ENCODE peak calls at places on chromosomes 11 and 22, in seven cellular contexts. T, Z, K, W, B, E and R are unnamed samples.

GRCh38 chr11:122626266-122626665 is 29.3 kb upstream of the UBASH3B start:
- DNase-seq in K (no peak), W (no peak), T (no peak), E (no peak), Z (no peak), B (no peak), R (no peak)

GRCh38 chr11:121634889-121635288 is 182.1 kb upstream of the SORL1-AS1 start:
- DNase-seq in Z (no peak), T (no peak), K (peak), B (no peak), W (peak), E (no peak), R (no peak)

GRCh38 chr22:23285734-23286133 is 105.4 kb downstream of the BCR start:
- DNase-seq in Z (no peak), W (peak), E (no peak), K (peak), T (no peak), B (no peak), R (no peak)

GRCh38 chr11:100467821-100468508 is 219.1 kb upstream of the ARHGAP42 start:
- DNase-seq in B (no peak), Z (no peak), W (peak), T (no peak), K (no peak), E (no peak), R (no peak)

GRCh38 chr11:40241524-40242037 is 1217.9 kb downstream of the LRRC4C start:
- DNase-seq in T (no peak), E (no peak), B (no peak), W (peak), K (no peak), Z (no peak), R (peak)

GRCh38 chr22:50299724-50300619 is 7.5 kb downstream of the PLXNB2 start:
- DNase-seq in K (no peak), T (peak), E (peak), Z (no peak), W (no peak), B (peak), R (peak)

GRCh38 chr11:124302756-124303155 is 11.0 kb downstream of the OR8D1 start:
- DNase-seq in T (no peak), K (no peak), B (no peak), E (no peak), Z (no peak), W (peak), R (peak)

GRCh38 chr11:120285256-120285655 is 39.8 kb upstream of the TLCD5 start:
- DNase-seq in T (no peak), Z (no peak), K (no peak), W (no peak), E (no peak), B (no peak), R (no peak)

GRCh38 chr11:129451524-129451923 is 75.9 kb downstream of the BARX2 start:
- DNase-seq in W (no peak), B (no peak), K (no peak), E (no peak), T (no peak), Z (no peak), R (no peak)

GRCh38 chr11:9002920-9003572 is 755 bp downstream of the NRIP3 start:
- DNase-seq in T (no peak), E (no peak), B (no peak), Z (no peak), K (no peak), W (no peak), R (no peak)

GRCh38 chr22:47902646-47903180 is 1140.3 kb downstream of the TBC1D22A start:
- DNase-seq in T (no peak), K (no peak), Z (no peak), W (no peak), E (no peak), B (no peak), R (no peak)

GRCh38 chr11:63534895-63535461 is 1.6 kb upstream of the PLAAT4 start:
- DNase-seq in E (no peak), B (no peak), Z (no peak), K (no peak), W (peak), T (no peak), R (no peak)

GRCh38 chr22:30280495-30280894 is 8.8 kb downstream of the CASTOR1 start:
- DNase-seq in Z (no peak), B (no peak), E (no peak), K (peak), T (no peak), W (no peak), R (no peak)
- H3K23ac ChIP-seq in Z (no peak), B (no peak), E (no peak), K (no peak), T (no peak), W (no peak), R (no peak)

DNA sequence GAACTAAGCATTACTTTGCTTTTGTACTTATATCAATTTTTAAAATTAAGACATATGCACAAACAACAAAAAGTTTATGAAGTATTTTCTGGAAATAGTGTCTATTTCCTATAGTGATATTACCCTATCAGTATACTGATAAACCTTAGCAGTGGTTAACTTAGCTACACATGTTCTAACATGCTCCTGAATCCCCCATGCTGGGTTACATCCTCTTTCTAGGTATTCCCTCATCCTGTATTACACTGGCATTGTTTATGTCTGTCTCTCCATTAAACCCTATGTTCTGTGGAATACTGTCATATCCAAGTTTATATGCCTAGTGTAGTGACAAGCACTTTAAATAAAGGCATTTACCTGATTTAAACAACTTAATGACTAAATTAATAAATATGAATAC is 1.8 kb upstream of the FAR1 start:
- DNase-seq in K (no peak), B (no peak), E (no peak), W (no peak), T (no peak), Z (no peak), R (no peak)
- H3K4ac ChIP-seq in K (no peak), B (no peak), E (no peak), W (no peak), T (no peak), Z (no peak), R (no peak)

GRCh38 chr11:35214792-35215193 is 75.8 kb downstream of the CD44 start:
- DNase-seq in W (peak), E (no peak), Z (no peak), K (peak), T (peak), B (peak), R (peak)
- H3K9ac ChIP-seq in W (peak), E (no peak), Z (no peak), K (no peak), T (no peak), B (no peak), R (no peak)

DNA sequence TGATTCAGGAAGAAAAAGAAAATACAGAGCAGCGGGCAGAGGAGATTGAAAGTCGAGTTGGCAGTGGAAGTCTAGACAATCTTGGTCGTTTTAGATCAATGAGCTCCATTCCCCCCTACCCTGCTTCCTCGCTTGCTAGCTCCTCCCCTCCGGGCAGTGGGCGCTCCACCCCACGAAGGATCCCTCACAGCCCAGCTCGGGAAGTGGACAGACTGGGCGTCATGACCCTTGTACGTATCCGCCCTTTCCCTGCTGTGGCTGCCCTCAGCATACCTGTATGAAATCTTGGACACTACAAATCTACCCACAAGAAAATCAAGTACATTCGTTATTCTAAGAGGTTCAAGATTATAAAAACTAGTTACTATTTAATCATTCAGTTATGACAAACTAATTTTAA is 50.1 kb upstream of the CTTN start:
- DNase-seq in E (no peak), K (no peak), T (no peak), Z (no peak), W (no peak), B (no peak), R (no peak)
- H3K23ac ChIP-seq in E (no peak), K (no peak), T (no peak), Z (no peak), W (no peak), B (no peak), R (no peak)

GRCh38 chr11:85575388-85575787 is 51.8 kb downstream of the DLG2 start:
- DNase-seq in T (no peak), B (no peak), E (peak), Z (no peak), K (no peak), W (no peak), R (peak)

GRCh38 chr11:85569525-85569924 is 57.6 kb downstream of the DLG2 start:
- DNase-seq in B (no peak), E (no peak), Z (no peak), K (no peak), T (no peak), W (no peak), R (no peak)
- H3K4ac ChIP-seq in B (no peak), E (no peak), Z (no peak), K (no peak), T (no peak), W (no peak), R (no peak)

DNA sequence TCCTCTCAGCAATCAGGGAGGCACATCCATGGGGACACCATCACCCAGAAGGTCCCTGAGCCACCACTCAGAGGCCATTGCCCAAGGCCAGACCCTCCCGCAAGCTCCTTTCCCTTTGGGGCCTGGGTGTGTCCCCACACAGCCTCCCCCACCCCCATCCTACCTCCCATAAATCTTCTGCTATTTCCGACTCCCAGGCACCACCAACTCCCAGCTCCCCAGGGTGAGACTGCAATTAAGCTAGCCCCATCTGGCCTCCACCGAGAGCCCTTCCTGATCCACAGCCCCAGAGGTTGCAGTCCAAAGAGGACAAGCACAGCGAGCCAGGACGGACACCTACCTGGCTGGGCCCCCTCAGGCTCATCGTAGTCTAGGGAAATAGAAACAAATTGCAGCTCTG is 6.3 kb downstream of the ARHGAP1 start:
- DNase-seq in Z (no peak), B (no peak), T (no peak), K (no peak), W (no peak), E (no peak), R (no peak)
- H3K9ac ChIP-seq in Z (no peak), B (no peak), T (no peak), K (no peak), W (peak), E (no peak), R (no peak)